ENCODE peak calls at places on chromosomes 16 and 17, in five cellular contexts. One of them, this sample, is unnamed.

GRCh38 chr16:6897910-6898475 is 434.7 kb upstream of the RBFOX1 start:
- DNase-seq in K562: no peak
- DNase-seq in HepG2: no peak
- DNase-seq in GM12878: no peak
- DNase-seq in H1: no peak
- DNase-seq in this sample: no peak

GRCh38 chr16:78396046-78396445 is 296.6 kb downstream of the WWOX start:
- DNase-seq in GM12878: no peak
- DNase-seq in K562: peak
- DNase-seq in HepG2: no peak
- DNase-seq in H1: no peak
- DNase-seq in this sample: peak

GRCh38 chr17:39695089-39695474 is 4.8 kb upstream of the ERBB2 start:
- DNase-seq in H1: no peak
- DNase-seq in GM12878: no peak
- DNase-seq in K562: no peak
- DNase-seq in HepG2: no peak
- DNase-seq in this sample: no peak

GRCh38 chr16:595942-596735 is 6.3 kb downstream of the RAB40C start:
- DNase-seq in K562: no peak
- DNase-seq in H1: no peak
- DNase-seq in GM12878: no peak
- DNase-seq in HepG2: no peak
- DNase-seq in this sample: no peak

GRCh38 chr17:36183001-36183810 is 6.8 kb upstream of the TBC1D3B start:
- DNase-seq in GM12878: no peak
- DNase-seq in K562: peak
- DNase-seq in HepG2: peak
- DNase-seq in H1: peak
- DNase-seq in this sample: peak

GRCh38 chr17:79994602-79995001 is 41.1 kb downstream of the TBC1D16 start:
- DNase-seq in K562: no peak
- DNase-seq in GM12878: no peak
- DNase-seq in HepG2: no peak
- DNase-seq in H1: no peak
- DNase-seq in this sample: no peak

GRCh38 chr17:74163271-74163821 is 40.1 kb upstream of the RPL38 start:
- DNase-seq in HepG2: no peak
- DNase-seq in GM12878: no peak
- DNase-seq in H1: peak
- DNase-seq in K562: peak
- DNase-seq in this sample: no peak

GRCh38 chr17:44211281-44212265 is 7.9 kb downstream of the UBTF start:
- DNase-seq in GM12878: no peak
- DNase-seq in H1: no peak
- DNase-seq in HepG2: no peak
- DNase-seq in K562: no peak
- DNase-seq in this sample: no peak

GRCh38 chr17:75428775-75429469 is 23.4 kb upstream of the GRB2 start:
- DNase-seq in HepG2: peak
- DNase-seq in K562: no peak
- DNase-seq in H1: no peak
- DNase-seq in GM12878: no peak
- DNase-seq in this sample: no peak

GRCh38 chr16:84925092-84925772 is 86.1 kb downstream of the ZDHHC7 start:
- DNase-seq in H1: peak
- DNase-seq in K562: peak
- DNase-seq in GM12878: no peak
- DNase-seq in HepG2: peak
- DNase-seq in this sample: peak

GRCh38 chr16:83458612-83459011 is 349.2 kb upstream of the HSBP1 start:
- DNase-seq in GM12878: peak
- DNase-seq in K562: no peak
- DNase-seq in HepG2: no peak
- DNase-seq in H1: no peak
- DNase-seq in this sample: no peak

GRCh38 chr16:46796764-46797269 is 34.2 kb downstream of the C16orf87 start:
- DNase-seq in GM12878: no peak
- DNase-seq in HepG2: no peak
- DNase-seq in H1: no peak
- DNase-seq in K562: no peak
- DNase-seq in this sample: no peak

GRCh38 chr17:1294157-1294717 is 14.8 kb downstream of the TRARG1 start:
- DNase-seq in K562: no peak
- DNase-seq in H1: no peak
- DNase-seq in GM12878: no peak
- DNase-seq in HepG2: no peak
- DNase-seq in this sample: no peak

GRCh38 chr16:83005653-83006160 is 378.9 kb downstream of the CDH13 start:
- DNase-seq in K562: no peak
- DNase-seq in H1: no peak
- DNase-seq in HepG2: no peak
- DNase-seq in GM12878: no peak
- DNase-seq in this sample: no peak

GRCh38 chr17:44906010-44906646 is 6.9 kb upstream of the EFTUD2 start:
- DNase-seq in HepG2: no peak
- DNase-seq in GM12878: no peak
- DNase-seq in H1: no peak
- DNase-seq in K562: peak
- DNase-seq in this sample: no peak

GRCh38 chr17:43543300-43543699 is 2.8 kb downstream of the ETV4 start:
- DNase-seq in GM12878: no peak
- DNase-seq in K562: no peak
- DNase-seq in H1: no peak
- DNase-seq in HepG2: no peak
- DNase-seq in this sample: no peak

GRCh38 chr16:67393111-67393789 is at the start of gene TPPP3:
- DNase-seq in GM12878: no peak
- DNase-seq in H1: peak
- DNase-seq in K562: peak
- DNase-seq in HepG2: peak
- DNase-seq in this sample: peak
- H3K4me3 ChIP-seq in GM12878: no peak
- H3K4me3 ChIP-seq in H1: peak
- H3K4me3 ChIP-seq in K562: no peak
- H3K4me3 ChIP-seq in HepG2: peak
- H3K4me3 ChIP-seq in this sample: peak

DNA sequence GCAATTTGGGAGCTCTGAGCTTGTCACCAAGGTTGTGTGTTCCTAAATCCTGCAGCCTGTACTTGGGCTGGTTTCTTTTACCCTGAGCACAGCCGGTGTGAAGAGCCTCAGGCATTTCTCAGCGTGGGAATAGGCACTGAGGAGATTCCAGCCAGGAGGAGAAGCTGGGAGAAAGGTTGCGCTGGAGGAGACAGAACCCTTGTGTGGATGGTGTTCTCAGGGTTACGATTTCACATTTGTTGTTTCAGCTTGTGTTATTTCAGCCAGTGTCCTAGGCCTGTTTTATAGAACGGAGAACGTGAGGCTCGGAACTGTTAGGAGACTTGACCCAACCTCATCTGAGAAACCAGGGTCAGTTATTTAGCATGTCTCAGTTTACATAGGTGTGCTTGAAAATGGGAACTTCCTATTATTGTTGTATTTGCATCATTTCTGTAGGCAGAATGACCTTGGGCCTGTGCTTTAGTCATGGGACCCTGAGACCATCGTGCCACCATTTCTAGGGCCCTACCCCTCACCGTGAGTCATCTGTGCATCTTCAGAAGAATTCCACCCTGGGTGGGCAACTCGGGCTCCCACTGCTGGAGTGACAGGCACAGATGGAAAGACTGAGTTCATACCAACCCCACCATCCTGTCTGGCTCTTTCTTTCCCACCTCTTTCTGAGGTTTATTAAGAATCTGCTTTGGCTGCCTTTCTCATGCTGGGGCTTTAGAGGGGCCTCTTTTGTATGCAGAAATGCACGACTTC is 134.9 kb downstream of the MSI2 start:
- DNase-seq in H1: no peak
- DNase-seq in K562: no peak
- DNase-seq in GM12878: no peak
- DNase-seq in HepG2: no peak
- DNase-seq in this sample: no peak
- H3K9ac ChIP-seq in H1: no peak
- H3K9ac ChIP-seq in K562: no peak
- H3K9ac ChIP-seq in GM12878: no peak
- H3K9ac ChIP-seq in HepG2: no peak
- H3K9ac ChIP-seq in this sample: no peak

DNA sequence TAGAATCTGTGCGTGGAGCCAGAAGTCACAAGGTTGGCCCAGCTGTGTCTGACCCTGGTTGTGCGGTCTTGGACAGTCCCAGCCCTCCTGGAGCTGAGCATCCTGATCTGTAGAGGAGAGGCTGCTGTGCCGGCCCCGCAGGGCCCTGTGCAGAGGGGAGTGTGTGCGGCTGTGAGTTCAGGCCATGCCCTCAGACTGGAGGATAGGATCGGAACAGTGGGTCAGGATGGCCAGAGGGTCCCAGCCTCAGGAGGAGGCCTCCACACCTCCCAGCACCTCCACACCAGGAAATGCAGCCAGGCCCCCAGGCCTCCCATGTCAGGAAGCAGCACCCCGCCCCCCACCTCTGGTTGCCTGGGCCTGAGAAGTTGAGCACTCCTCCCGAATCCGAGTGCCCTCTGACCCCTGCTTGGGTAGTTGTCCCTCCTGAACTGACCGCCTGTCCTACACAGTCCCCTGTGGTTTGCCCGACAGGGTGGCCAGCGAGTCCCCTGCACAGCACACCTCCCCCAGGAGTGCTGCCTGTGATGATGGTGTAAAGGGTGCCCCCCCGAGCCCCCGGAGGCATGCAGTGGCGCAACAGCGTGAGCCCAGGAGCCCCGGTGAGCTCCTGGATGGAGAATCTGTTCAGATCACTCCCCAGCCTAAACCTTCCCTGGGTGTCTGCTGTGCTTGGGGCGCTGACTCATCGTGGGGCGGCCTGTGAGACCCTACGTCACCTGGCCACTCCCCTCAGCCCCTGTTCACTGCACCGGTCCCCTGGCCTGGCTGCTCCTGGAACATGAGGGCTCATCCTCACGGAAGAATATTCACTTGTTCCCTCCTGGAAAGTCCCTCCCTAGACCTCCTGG is 285.2 kb downstream of the SEC14L1 start:
- DNase-seq in HepG2: no peak
- DNase-seq in H1: no peak
- DNase-seq in K562: peak
- DNase-seq in GM12878: no peak
- DNase-seq in this sample: peak
- TF ChIP-seq EP300 in HepG2: no peak
- TF ChIP-seq EP300 in H1: no peak
- TF ChIP-seq EP300 in K562: no peak
- TF ChIP-seq EP300 in GM12878: no peak
- TF ChIP-seq EP300 in this sample: no peak

GRCh38 chr16:27436921-27437650 is 35.1 kb downstream of the IL21R start:
- DNase-seq in H1: peak
- DNase-seq in GM12878: no peak
- DNase-seq in K562: no peak
- DNase-seq in HepG2: no peak
- DNase-seq in this sample: peak
- H3K4me3 ChIP-seq in H1: no peak
- H3K4me3 ChIP-seq in GM12878: no peak
- H3K4me3 ChIP-seq in K562: no peak
- H3K4me3 ChIP-seq in HepG2: no peak
- H3K4me3 ChIP-seq in this sample: no peak

This sample was measured in SK-N-SH.